ENCODE peak calls at places on chromosome 19, in seven cellular contexts. I is H54, P is Peyer's patch, H is lower leg skin, T is NB4, A is heart left ventricle, C is uterus. L is an unnamed sample.

GRCh38 chr19:51207747-51208146 is 17.1 kb upstream of the CD33 start:
- DNase-seq in P (no peak), T (no peak), I (no peak), A (no peak), C (no peak), H (no peak), L (no peak)

GRCh38 chr19:41427647-41428480 is 690 bp upstream of the B3GNT8 start:
- DNase-seq in H (peak), T (peak), C (peak), P (peak), A (no peak), I (no peak), L (peak)

GRCh38 chr19:42267644-42268141 is 1.4 kb upstream of the CIC start:
- DNase-seq in I (no peak), C (no peak), A (peak), H (no peak), T (no peak), P (no peak), L (no peak)

GRCh38 chr19:52464798-52465470 is 11.6 kb downstream of the ZNF578 start:
- DNase-seq in T (peak), C (no peak), H (no peak), I (no peak), P (no peak), A (no peak), L (peak)

GRCh38 chr19:7391218-7391670 is 42.5 kb downstream of the ARHGEF18 start:
- DNase-seq in I (peak), A (no peak), H (no peak), P (peak), T (no peak), C (no peak), L (no peak)

GRCh38 chr19:12947702-12948596 is 2.3 kb downstream of the RAD23A start:
- DNase-seq in C (no peak), I (no peak), H (no peak), A (no peak), T (no peak), P (no peak), L (no peak)

GRCh38 chr19:16095071-16095571 is 16.6 kb upstream of the RAB8A start:
- DNase-seq in H (no peak), I (no peak), P (no peak), C (no peak), A (no peak), T (peak), L (no peak)

GRCh38 chr19:29547981-29548380 is 22.2 kb downstream of the VSTM2B start:
- DNase-seq in I (no peak), H (peak), P (no peak), C (no peak), A (no peak), T (no peak), L (no peak)

GRCh38 chr19:2049741-2050348 is 1.2 kb downstream of the MKNK2 start:
- DNase-seq in C (peak), P (peak), H (peak), A (peak), I (peak), T (peak), L (peak)

GRCh38 chr19:55252760-55253159 is 6.1 kb downstream of the PPP6R1 start:
- DNase-seq in P (no peak), H (no peak), I (no peak), C (no peak), T (no peak), A (no peak), L (no peak)

GRCh38 chr19:1747285-1748114 is 5.8 kb upstream of the ONECUT3 start:
- DNase-seq in T (peak), P (no peak), I (peak), A (no peak), C (no peak), H (no peak), L (peak)

GRCh38 chr19:58346961-58347929 is 6.0 kb downstream of the A1BG start:
- DNase-seq in C (peak), T (peak), H (no peak), A (peak), P (peak), I (peak), L (peak)
- TF ChIP-seq POLR2A in C (peak), T (peak), H (no peak), A (no peak), P (no peak), I (peak), L (peak)

GRCh38 chr19:36142496-36142895 is 2.6 kb downstream of the CAPNS1 start:
- DNase-seq in T (no peak), I (no peak), C (no peak), P (no peak), H (no peak), A (no peak), L (no peak)

GRCh38 chr19:36142046-36142445 is 2.2 kb downstream of the CAPNS1 start:
- DNase-seq in T (no peak), H (no peak), I (no peak), P (no peak), C (no peak), A (no peak), L (no peak)

GRCh38 chr19:36140289-36141038 is 598 bp downstream of the CAPNS1 start:
- DNase-seq in T (peak), A (peak), C (peak), I (peak), H (peak), P (no peak), L (peak)

GRCh38 chr19:36139473-36140288 is at the start of gene CAPNS1:
- DNase-seq in C (peak), H (peak), P (peak), T (peak), I (peak), A (peak), L (peak)

GRCh38 chr19:36141039-36141914 is 1.4 kb downstream of the CAPNS1 start:
- DNase-seq in H (peak), P (peak), A (peak), T (peak), C (peak), I (peak), L (peak)
- TF ChIP-seq POLR2A in H (no peak), P (peak), A (peak), T (peak), C (peak), I (peak), L (no peak)

GRCh38 chr19:4374451-4375163 is 25.7 kb downstream of the SH3GL1 start:
- DNase-seq in T (peak), P (peak), H (peak), C (peak), I (peak), A (peak), L (peak)

GRCh38 chr19:4375620-4376228 is 24.6 kb downstream of the SH3GL1 start:
- DNase-seq in A (peak), T (peak), P (no peak), I (peak), C (peak), H (peak), L (peak)

GRCh38 chr19:4376245-4376990 is 23.9 kb downstream of the SH3GL1 start:
- DNase-seq in A (peak), P (no peak), H (peak), I (no peak), T (no peak), C (no peak), L (no peak)

GRCh38 chr19:4373601-4374441 is 26.5 kb downstream of the SH3GL1 start:
- DNase-seq in A (peak), I (no peak), H (peak), P (no peak), T (peak), C (peak), L (no peak)

GRCh38 chr19:4375164-4375619 is 25.2 kb downstream of the SH3GL1 start:
- DNase-seq in T (no peak), C (no peak), I (no peak), H (peak), P (peak), A (peak), L (peak)
- TF ChIP-seq POLR2A in T (no peak), C (no peak), I (no peak), H (no peak), P (no peak), A (no peak), L (no peak)

GRCh38 chr19:3983936-3984583 is 1.2 kb downstream of the EEF2 start:
- DNase-seq in P (peak), A (peak), I (no peak), C (no peak), H (no peak), T (peak), L (peak)
- TF ChIP-seq POLR2A in P (peak), A (no peak), I (peak), C (no peak), H (no peak), T (no peak), L (peak)

GRCh38 chr19:10431943-10432735 is 11.8 kb downstream of the PDE4A start:
- DNase-seq in H (peak), I (no peak), A (peak), C (peak), P (peak), T (peak), L (peak)

GRCh38 chr19:10432736-10433130 is 12.4 kb downstream of the PDE4A start:
- DNase-seq in H (no peak), T (peak), C (no peak), I (no peak), P (no peak), A (no peak), L (no peak)

GRCh38 chr19:10433131-10433536 is 12.8 kb downstream of the PDE4A start:
- DNase-seq in I (no peak), P (no peak), T (no peak), A (no peak), C (no peak), H (no peak), L (peak)

GRCh38 chr19:10430505-10431253 is 10.3 kb downstream of the PDE4A start:
- DNase-seq in C (peak), I (no peak), P (no peak), H (peak), A (peak), T (peak), L (peak)

DNA sequence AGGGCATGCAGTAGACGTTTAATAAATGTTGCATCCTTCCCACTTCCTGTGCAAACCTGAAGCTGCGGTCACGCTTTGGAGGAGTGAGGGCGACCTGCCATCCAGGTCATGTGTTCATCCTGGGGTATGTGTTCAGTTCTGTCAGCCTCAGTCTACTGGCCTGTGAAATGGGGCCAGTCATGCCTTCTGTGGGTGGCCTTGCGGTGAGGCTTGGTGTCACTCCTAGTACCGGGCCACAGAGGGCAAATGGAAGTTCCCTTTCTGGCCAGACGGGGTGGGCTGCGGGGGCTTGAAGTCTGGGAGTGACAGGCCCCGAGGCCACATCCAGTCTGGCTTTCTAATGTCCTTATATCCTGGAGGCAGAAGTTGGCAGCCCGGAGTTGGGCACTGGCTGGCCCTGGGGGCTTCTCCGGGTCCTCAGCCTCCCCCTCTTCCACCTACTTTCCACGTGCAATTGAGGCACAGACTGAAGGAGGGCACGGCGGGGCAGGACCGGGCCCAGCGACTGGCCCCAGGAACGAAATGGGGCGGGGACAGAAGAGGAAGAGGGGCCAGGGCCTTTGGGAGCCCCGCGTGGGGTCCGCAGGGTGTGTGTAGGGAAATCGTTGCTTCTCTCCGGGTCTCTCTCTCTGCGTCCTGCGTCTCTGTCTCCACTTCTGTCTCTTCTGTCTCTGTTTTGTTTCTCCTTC is 11.1 kb downstream of the PDE4A start:
- DNase-seq in C (peak), I (no peak), P (no peak), H (no peak), A (no peak), T (peak), L (peak)
- TF ChIP-seq POLR2A in C (no peak), I (no peak), P (no peak), H (no peak), A (no peak), T (no peak), L (peak)

DNA sequence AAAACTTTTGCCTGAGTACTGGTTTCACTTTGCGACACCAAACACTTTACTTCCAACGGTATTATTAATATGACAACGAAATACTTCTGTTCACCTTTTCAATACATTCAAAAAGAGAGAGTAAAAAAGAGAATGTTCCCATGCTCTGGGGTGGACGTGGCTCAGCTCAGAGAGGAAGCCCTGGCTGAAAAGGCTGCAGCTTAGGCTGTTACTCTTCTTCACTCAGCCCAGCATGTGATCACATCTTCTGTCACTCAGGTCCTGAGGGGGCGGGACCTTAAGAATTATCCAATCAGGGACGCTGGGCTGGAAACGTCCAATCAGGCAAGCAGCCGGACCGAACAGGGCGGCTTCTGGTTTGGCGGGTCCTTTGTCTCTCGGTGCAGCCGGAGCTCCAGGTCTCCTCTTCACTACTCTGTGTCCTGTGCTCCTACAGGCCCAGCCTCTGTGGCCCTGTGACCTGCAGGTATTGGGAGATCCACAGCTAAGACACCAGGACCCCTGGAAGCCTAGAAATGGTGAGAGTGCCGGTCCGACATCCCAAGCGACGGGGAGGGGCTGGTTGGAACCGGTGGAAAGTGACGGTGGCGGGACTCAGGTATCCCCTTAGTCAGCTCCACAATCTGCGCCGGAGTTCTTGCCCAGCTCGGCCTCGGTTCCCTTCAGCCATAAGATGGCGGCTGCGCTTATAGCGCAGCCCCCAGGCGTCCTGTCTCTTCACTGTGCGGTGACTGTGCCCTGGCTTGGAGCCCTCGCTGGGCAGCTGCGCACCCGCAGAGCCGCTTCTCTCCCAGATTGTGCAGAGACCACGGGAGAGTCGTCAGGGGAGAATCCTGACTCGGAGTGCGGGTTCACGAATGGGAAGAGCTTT is at the start of gene ZNF93:
- DNase-seq in P (peak), A (peak), H (peak), I (peak), T (peak), C (peak), L (peak)
- TF ChIP-seq POLR2A in P (peak), A (no peak), H (no peak), I (peak), T (peak), C (peak), L (peak)

GRCh38 chr19:39407644-39408391 is 1.2 kb downstream of the ZFP36 start:
- DNase-seq in T (no peak), A (no peak), H (peak), C (peak), P (peak), I (no peak), L (no peak)

GRCh38 chr19:39409207-39409885 is 2.7 kb downstream of the ZFP36 start:
- DNase-seq in C (peak), A (peak), I (peak), T (peak), H (peak), P (peak), L (peak)

GRCh38 chr19:39409886-39410619 is 2.4 kb upstream of the PLEKHG2 start:
- DNase-seq in A (peak), H (peak), I (no peak), C (peak), P (peak), T (peak), L (peak)

GRCh38 chr19:39407394-39407643 is 672 bp downstream of the ZFP36 start:
- DNase-seq in A (no peak), I (no peak), C (no peak), H (no peak), P (no peak), T (no peak), L (no peak)

GRCh38 chr19:39408392-39409206 is 2.0 kb downstream of the ZFP36 start:
- DNase-seq in T (no peak), I (no peak), P (no peak), H (no peak), C (peak), A (no peak), L (no peak)
- TF ChIP-seq POLR2A in T (no peak), I (no peak), P (no peak), H (no peak), C (peak), A (no peak), L (peak)

L was measured in K562.